ENCODE peak calls at places on chromosomes 5 and 9, in six cellular contexts. One of them, this sample, is unnamed.

GRCh38 chr5:109792613-109793012 is 102.9 kb downstream of the MAN2A1 start:
- DNase-seq in GM12878: no peak
- DNase-seq in AG09309: no peak
- DNase-seq in fibroblast of mammary gland: no peak
- DNase-seq in dorsolateral prefrontal cortex: no peak
- DNase-seq in epithelial cell of esophagus: no peak
- DNase-seq in this sample: no peak

GRCh38 chr5:122835681-122836080 is 9.7 kb upstream of the SNX24 start:
- DNase-seq in AG09309: no peak
- DNase-seq in epithelial cell of esophagus: no peak
- DNase-seq in GM12878: no peak
- DNase-seq in dorsolateral prefrontal cortex: no peak
- DNase-seq in fibroblast of mammary gland: peak
- DNase-seq in this sample: no peak

GRCh38 chr5:160961030-160961429 is 109.0 kb upstream of the ATP10B start:
- DNase-seq in GM12878: no peak
- DNase-seq in dorsolateral prefrontal cortex: no peak
- DNase-seq in AG09309: no peak
- DNase-seq in epithelial cell of esophagus: no peak
- DNase-seq in fibroblast of mammary gland: no peak
- DNase-seq in this sample: no peak

GRCh38 chr5:10689391-10690081 is 71.5 kb downstream of the DAP start:
- DNase-seq in GM12878: no peak
- DNase-seq in AG09309: no peak
- DNase-seq in epithelial cell of esophagus: peak
- DNase-seq in fibroblast of mammary gland: peak
- DNase-seq in dorsolateral prefrontal cortex: no peak
- DNase-seq in this sample: no peak

GRCh38 chr5:124859027-124859426 is 112.6 kb upstream of the ZNF608 start:
- DNase-seq in GM12878: no peak
- DNase-seq in dorsolateral prefrontal cortex: no peak
- DNase-seq in fibroblast of mammary gland: peak
- DNase-seq in epithelial cell of esophagus: no peak
- DNase-seq in AG09309: no peak
- DNase-seq in this sample: no peak

GRCh38 chr9:89746385-89747116 is 141.7 kb downstream of the GADD45G start:
- DNase-seq in GM12878: no peak
- DNase-seq in fibroblast of mammary gland: peak
- DNase-seq in AG09309: no peak
- DNase-seq in dorsolateral prefrontal cortex: no peak
- DNase-seq in epithelial cell of esophagus: no peak
- DNase-seq in this sample: no peak

GRCh38 chr9:126131066-126132010 is 195.3 kb upstream of the MVB12B start:
- DNase-seq in fibroblast of mammary gland: no peak
- DNase-seq in dorsolateral prefrontal cortex: no peak
- DNase-seq in epithelial cell of esophagus: no peak
- DNase-seq in GM12878: no peak
- DNase-seq in AG09309: no peak
- DNase-seq in this sample: no peak

GRCh38 chr5:41542183-41542582 is 31.8 kb upstream of the PLCXD3 start:
- DNase-seq in dorsolateral prefrontal cortex: no peak
- DNase-seq in GM12878: no peak
- DNase-seq in AG09309: no peak
- DNase-seq in epithelial cell of esophagus: no peak
- DNase-seq in fibroblast of mammary gland: no peak
- DNase-seq in this sample: no peak

GRCh38 chr5:31935702-31936347 is 238.3 kb downstream of the GOLPH3 start:
- DNase-seq in dorsolateral prefrontal cortex: no peak
- DNase-seq in AG09309: no peak
- DNase-seq in fibroblast of mammary gland: no peak
- DNase-seq in GM12878: no peak
- DNase-seq in epithelial cell of esophagus: peak
- DNase-seq in this sample: no peak

GRCh38 chr5:109410389-109411174 is 808 bp upstream of the PJA2 start:
- DNase-seq in AG09309: peak
- DNase-seq in GM12878: no peak
- DNase-seq in dorsolateral prefrontal cortex: peak
- DNase-seq in fibroblast of mammary gland: peak
- DNase-seq in epithelial cell of esophagus: peak
- DNase-seq in this sample: peak

GRCh38 chr5:63596254-63596653 is 366.0 kb downstream of the HTR1A start:
- DNase-seq in GM12878: no peak
- DNase-seq in dorsolateral prefrontal cortex: no peak
- DNase-seq in AG09309: no peak
- DNase-seq in fibroblast of mammary gland: no peak
- DNase-seq in epithelial cell of esophagus: no peak
- DNase-seq in this sample: no peak

GRCh38 chr9:1198085-1198484 is 147.9 kb downstream of the DMRT2 start:
- DNase-seq in AG09309: no peak
- DNase-seq in GM12878: no peak
- DNase-seq in epithelial cell of esophagus: peak
- DNase-seq in dorsolateral prefrontal cortex: no peak
- DNase-seq in fibroblast of mammary gland: peak
- DNase-seq in this sample: no peak

GRCh38 chr5:66145737-66146136 is 1.6 kb downstream of the SREK1 start:
- DNase-seq in AG09309: no peak
- DNase-seq in dorsolateral prefrontal cortex: no peak
- DNase-seq in epithelial cell of esophagus: no peak
- DNase-seq in GM12878: no peak
- DNase-seq in fibroblast of mammary gland: no peak
- DNase-seq in this sample: no peak

GRCh38 chr5:90055831-90056328 is 353.7 kb downstream of the CETN3 start:
- DNase-seq in fibroblast of mammary gland: peak
- DNase-seq in epithelial cell of esophagus: peak
- DNase-seq in AG09309: no peak
- DNase-seq in GM12878: no peak
- DNase-seq in dorsolateral prefrontal cortex: no peak
- DNase-seq in this sample: no peak

GRCh38 chr9:131264231-131264630 is 12.1 kb downstream of the FAM78A start:
- DNase-seq in epithelial cell of esophagus: no peak
- DNase-seq in AG09309: no peak
- DNase-seq in GM12878: no peak
- DNase-seq in fibroblast of mammary gland: no peak
- DNase-seq in dorsolateral prefrontal cortex: no peak
- DNase-seq in this sample: no peak

GRCh38 chr5:9212605-9213004 is 333.3 kb downstream of the SEMA5A start:
- DNase-seq in AG09309: no peak
- DNase-seq in dorsolateral prefrontal cortex: no peak
- DNase-seq in fibroblast of mammary gland: peak
- DNase-seq in epithelial cell of esophagus: peak
- DNase-seq in GM12878: no peak
- DNase-seq in this sample: no peak

GRCh38 chr5:9209846-9210547 is 335.9 kb downstream of the SEMA5A start:
- DNase-seq in AG09309: peak
- DNase-seq in GM12878: no peak
- DNase-seq in fibroblast of mammary gland: peak
- DNase-seq in epithelial cell of esophagus: peak
- DNase-seq in dorsolateral prefrontal cortex: no peak
- DNase-seq in this sample: no peak

DNA sequence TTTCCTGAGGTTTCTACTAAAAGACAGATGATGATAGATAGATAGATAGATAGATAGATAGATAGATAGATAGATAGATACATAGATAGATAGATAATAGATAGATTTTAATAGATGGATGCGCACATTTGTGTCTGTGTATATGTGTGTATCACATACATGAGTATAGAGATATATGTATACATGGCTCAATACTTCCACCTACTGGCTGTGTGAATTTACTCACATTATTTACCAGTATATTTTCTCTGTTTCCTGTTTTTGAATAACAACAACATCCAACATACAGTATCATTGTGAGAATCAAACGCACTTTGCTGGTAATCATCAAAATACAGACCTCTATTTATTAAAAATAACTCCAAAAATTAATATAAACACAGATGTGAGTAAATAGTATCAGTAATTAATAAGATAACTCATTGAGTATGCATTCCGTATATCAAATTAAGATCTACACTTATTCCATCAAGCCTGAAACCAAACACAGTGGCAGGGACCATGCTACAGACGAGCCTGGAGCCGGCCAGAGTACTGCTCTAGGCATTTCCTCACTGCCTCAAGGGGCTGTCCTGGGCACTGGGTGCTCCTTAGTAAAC is 338.0 kb downstream of the SEMA5A start:
- DNase-seq in epithelial cell of esophagus: peak
- DNase-seq in dorsolateral prefrontal cortex: no peak
- DNase-seq in GM12878: no peak
- DNase-seq in fibroblast of mammary gland: peak
- DNase-seq in AG09309: no peak
- DNase-seq in this sample: no peak
- TF ChIP-seq CTCF in epithelial cell of esophagus: peak
- TF ChIP-seq CTCF in dorsolateral prefrontal cortex: peak
- TF ChIP-seq CTCF in GM12878: peak
- TF ChIP-seq CTCF in fibroblast of mammary gland: peak
- TF ChIP-seq CTCF in AG09309: peak
- TF ChIP-seq CTCF in this sample: peak

DNA sequence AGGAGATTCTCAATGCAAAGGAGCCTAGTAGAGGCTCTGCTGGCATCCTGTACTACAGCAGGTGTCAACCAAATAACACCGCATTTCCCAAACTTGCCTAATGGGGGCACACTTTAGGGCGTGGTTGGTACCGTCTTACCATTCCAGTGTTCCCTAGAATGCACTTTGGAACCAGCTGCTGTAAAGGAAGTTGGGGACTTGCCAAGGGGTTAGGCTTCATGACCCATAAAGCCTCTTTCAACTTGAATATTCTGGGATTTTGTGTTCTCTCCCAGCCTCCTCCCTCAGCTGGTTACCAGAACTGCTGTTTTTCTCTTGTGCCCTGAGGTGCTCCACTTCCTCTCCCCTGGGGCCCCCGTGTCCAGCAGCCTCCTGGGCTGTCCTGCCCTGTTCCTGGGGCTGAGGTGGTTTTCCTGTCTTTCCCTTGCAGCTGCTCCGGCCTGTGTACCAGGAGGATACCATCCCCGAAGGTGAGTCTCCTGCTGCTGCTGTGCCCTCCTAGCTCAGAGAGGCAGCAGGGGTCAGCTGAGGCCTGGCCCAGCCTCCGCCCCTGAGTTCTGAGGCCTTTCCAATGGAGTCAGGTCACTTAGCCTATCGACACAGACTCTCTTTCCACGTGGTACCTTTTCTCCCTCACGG is 44.7 kb downstream of the RGS3 start:
- DNase-seq in epithelial cell of esophagus: no peak
- DNase-seq in GM12878: no peak
- DNase-seq in dorsolateral prefrontal cortex: no peak
- DNase-seq in fibroblast of mammary gland: peak
- DNase-seq in AG09309: no peak
- DNase-seq in this sample: peak
- TF ChIP-seq CTCF in epithelial cell of esophagus: no peak
- TF ChIP-seq CTCF in GM12878: peak
- TF ChIP-seq CTCF in dorsolateral prefrontal cortex: no peak
- TF ChIP-seq CTCF in fibroblast of mammary gland: peak
- TF ChIP-seq CTCF in AG09309: peak
- TF ChIP-seq CTCF in this sample: peak

GRCh38 chr5:142000176-142000575 is 12.7 kb downstream of the GNPDA1 start:
- DNase-seq in GM12878: no peak
- DNase-seq in epithelial cell of esophagus: no peak
- DNase-seq in AG09309: no peak
- DNase-seq in fibroblast of mammary gland: no peak
- DNase-seq in dorsolateral prefrontal cortex: no peak
- DNase-seq in this sample: no peak

GRCh38 chr5:142003266-142003800 is 9.5 kb downstream of the GNPDA1 start:
- DNase-seq in epithelial cell of esophagus: peak
- DNase-seq in GM12878: no peak
- DNase-seq in AG09309: no peak
- DNase-seq in fibroblast of mammary gland: no peak
- DNase-seq in dorsolateral prefrontal cortex: no peak
- DNase-seq in this sample: no peak

GRCh38 chr5:141997358-141998006 is 15.3 kb downstream of the GNPDA1 start:
- DNase-seq in fibroblast of mammary gland: no peak
- DNase-seq in epithelial cell of esophagus: no peak
- DNase-seq in AG09309: no peak
- DNase-seq in dorsolateral prefrontal cortex: no peak
- DNase-seq in GM12878: no peak
- DNase-seq in this sample: no peak

GRCh38 chr5:141995656-141996055 is 17.2 kb downstream of the GNPDA1 start:
- DNase-seq in AG09309: no peak
- DNase-seq in epithelial cell of esophagus: no peak
- DNase-seq in fibroblast of mammary gland: no peak
- DNase-seq in GM12878: no peak
- DNase-seq in dorsolateral prefrontal cortex: no peak
- DNase-seq in this sample: no peak

DNA sequence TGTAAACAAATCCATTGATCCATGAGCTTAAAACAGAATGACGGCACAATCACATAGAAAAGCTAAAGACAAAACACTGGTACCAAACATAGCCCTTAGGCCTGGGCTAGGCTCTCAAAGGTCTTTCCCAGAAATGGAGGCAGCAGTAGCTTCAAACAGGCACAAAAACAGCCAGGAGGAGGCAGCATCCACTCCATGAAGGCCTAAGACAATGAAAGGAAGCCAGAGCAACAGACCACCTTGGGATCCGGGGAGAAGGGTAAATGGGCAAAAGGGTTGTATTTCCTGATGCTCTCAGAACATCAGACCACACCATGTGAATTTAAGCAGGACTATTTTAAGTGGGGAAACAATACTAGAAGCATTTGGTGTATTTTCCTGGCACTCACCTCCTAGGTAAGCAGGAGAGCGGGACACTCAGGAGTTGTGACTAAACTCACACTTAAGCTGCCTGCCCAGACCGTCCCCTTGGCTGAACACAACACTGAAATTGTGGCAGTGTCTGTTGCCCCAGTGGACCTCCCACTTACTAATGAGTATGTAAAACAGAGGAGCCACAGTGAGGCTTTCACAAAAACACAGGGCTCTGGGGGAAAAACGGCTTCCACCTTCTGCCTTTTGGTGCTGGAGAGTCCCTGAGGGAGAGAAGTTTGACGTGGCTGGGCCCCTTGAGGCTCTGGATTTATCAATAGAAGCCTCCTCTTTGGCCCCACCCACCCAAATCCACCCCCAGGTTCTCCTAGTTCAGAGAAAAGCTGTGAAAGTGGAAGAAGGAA is 11.9 kb downstream of the GNPDA1 start:
- DNase-seq in epithelial cell of esophagus: peak
- DNase-seq in dorsolateral prefrontal cortex: no peak
- DNase-seq in GM12878: no peak
- DNase-seq in AG09309: no peak
- DNase-seq in fibroblast of mammary gland: peak
- DNase-seq in this sample: no peak
- TF ChIP-seq CTCF in epithelial cell of esophagus: peak
- TF ChIP-seq CTCF in dorsolateral prefrontal cortex: no peak
- TF ChIP-seq CTCF in GM12878: peak
- TF ChIP-seq CTCF in AG09309: peak
- TF ChIP-seq CTCF in fibroblast of mammary gland: peak
- TF ChIP-seq CTCF in this sample: peak

DNA sequence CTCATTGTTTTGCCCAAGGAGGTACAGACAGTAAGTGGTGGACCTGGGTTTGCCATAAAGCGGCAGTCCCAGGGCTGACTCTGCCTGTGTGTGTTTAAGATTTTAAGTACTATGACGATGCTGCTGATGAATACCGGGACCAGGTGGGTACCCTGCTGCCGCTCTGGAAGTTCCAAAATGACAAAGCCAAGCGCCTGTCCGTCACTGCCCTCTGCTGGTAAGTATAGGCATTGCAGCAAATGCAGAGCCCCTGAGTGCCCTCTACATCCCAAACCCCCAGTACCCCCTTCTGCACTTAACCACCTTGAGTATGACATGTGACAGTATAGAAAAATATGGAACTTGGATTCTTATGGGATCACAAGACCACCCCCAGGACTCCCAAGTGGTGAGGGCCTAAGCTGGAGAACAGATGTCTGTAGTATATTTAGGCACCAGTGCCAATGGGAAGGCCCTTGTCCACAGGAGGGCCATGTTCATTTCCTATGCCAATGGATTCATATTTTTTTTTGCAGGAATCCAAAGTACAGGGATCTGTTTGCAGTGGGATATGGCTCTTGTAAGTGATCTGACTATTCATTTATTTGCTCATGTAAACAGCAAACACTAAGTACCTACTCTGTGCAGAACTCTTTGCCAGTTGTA is 22.0 kb downstream of the ENHO start:
- DNase-seq in fibroblast of mammary gland: peak
- DNase-seq in dorsolateral prefrontal cortex: peak
- DNase-seq in GM12878: no peak
- DNase-seq in epithelial cell of esophagus: peak
- DNase-seq in AG09309: no peak
- DNase-seq in this sample: no peak
- TF ChIP-seq CTCF in fibroblast of mammary gland: peak
- TF ChIP-seq CTCF in dorsolateral prefrontal cortex: peak
- TF ChIP-seq CTCF in GM12878: peak
- TF ChIP-seq CTCF in epithelial cell of esophagus: peak
- TF ChIP-seq CTCF in AG09309: peak
- TF ChIP-seq CTCF in this sample: peak

This sample was measured in AG09319.